ENCODE peak calls at places on chromosomes 6 and 20, in four cellular contexts. K, P, E and T are unnamed samples.

GRCh38 chr6:37987008-37987407 is 167.5 kb downstream of the ZFAND3 start:
- DNase-seq in P (no peak), K (no peak), E (no peak), T (no peak)

GRCh38 chr6:80523029-80523428 is 416.6 kb downstream of the BCKDHB start:
- DNase-seq in E (no peak), P (no peak), K (no peak), T (no peak)

GRCh38 chr6:63643862-63644261 is 8.3 kb downstream of the PHF3 start:
- DNase-seq in E (no peak), P (no peak), K (no peak), T (no peak)

GRCh38 chr6:27146706-27147507 is 100.6 kb upstream of the PRSS16 start:
- DNase-seq in E (peak; percentile 70), P (peak; percentile 96), K (peak; percentile 93), T (peak; percentile 100)

GRCh38 chr6:159023893-159024292 is 20.9 kb downstream of the TAGAP start:
- DNase-seq in E (no peak), P (no peak), K (no peak), T (no peak)

GRCh38 chr6:168355716-168356522 is 36.3 kb upstream of the DACT2 start:
- DNase-seq in P (peak; percentile 82), K (peak; percentile 79), E (peak; percentile 49), T (no peak)

GRCh38 chr20:17129089-17129488 is 97.8 kb upstream of the PCSK2 start:
- DNase-seq in E (no peak), K (no peak), P (no peak), T (no peak)

GRCh38 chr20:58888521-58889333 is 36.2 kb downstream of the GNAS start:
- DNase-seq in E (peak; percentile 76), P (peak; percentile 71), K (peak; percentile 84), T (no peak)

GRCh38 chr20:49340161-49340966 is 62.5 kb upstream of the ZNFX1 start:
- DNase-seq in K (no peak), E (no peak), P (no peak), T (no peak)

GRCh38 chr20:11159728-11160127 is 485.9 kb upstream of the JAG1 start:
- DNase-seq in E (no peak), P (no peak), K (no peak), T (peak; percentile 23)

GRCh38 chr20:45343867-45344721 is 4.1 kb downstream of the SDC4 start:
- DNase-seq in P (peak; percentile 35), K (no peak), E (peak; percentile 97), T (no peak)

DNA sequence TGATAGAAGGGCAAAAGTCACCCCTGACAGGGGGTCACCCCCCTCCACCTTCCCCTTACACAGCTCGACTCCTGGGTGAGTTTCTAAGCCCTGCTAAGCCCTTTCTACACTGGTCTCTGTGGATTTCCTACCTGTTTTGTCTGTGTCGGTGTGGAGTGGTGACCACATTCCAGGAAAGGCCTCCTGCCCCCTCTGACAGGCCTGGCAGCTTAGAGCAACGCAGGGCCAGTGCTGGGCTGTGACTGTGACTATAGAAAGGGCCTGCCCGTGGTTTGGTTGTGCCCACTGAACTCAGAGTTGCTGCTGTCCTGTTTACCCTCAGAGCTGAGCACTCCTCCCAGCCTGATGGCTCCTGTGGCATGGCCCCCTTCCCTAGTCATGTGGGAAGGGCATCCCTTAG is 109.0 kb downstream of the ARMC2 start:
- DNase-seq in E (no peak), P (no peak), K (no peak), T (no peak)
- TF ChIP-seq RAD21 in E (no peak), P (no peak), K (no peak), T (no peak)

GRCh38 chr6:26103141-26103769 is 16.0 kb downstream of the HFE start:
- DNase-seq in E (peak; percentile 66), K (no peak), P (no peak), T (no peak)
- TF ChIP-seq SP1 in E (no peak), K (no peak), P (no peak), T (no peak)

GRCh38 chr6:98590957-98591356 is 243.4 kb upstream of the POU3F2 start:
- DNase-seq in K (no peak), E (no peak), P (no peak), T (no peak)
- TF ChIP-seq GABPA in K (no peak), E (no peak), P (no peak), T (no peak)

GRCh38 chr20:5863040-5863811 is 87.1 kb downstream of the TRMT6 start:
- DNase-seq in K (no peak), P (no peak), E (no peak), T (no peak)
- TF ChIP-seq RAD21 in K (no peak), P (no peak), E (no peak), T (no peak)

GRCh38 chr6:89034586-89035251 is 45.8 kb upstream of the PNRC1 start:
- DNase-seq in K (no peak), P (no peak), E (peak; percentile 67), T (no peak)
- TF ChIP-seq SP1 in K (no peak), P (no peak), E (no peak), T (no peak)

GRCh38 chr6:33663028-33663427 is 41.9 kb downstream of the ITPR3 start:
- DNase-seq in E (no peak), P (no peak), K (no peak), T (no peak)

GRCh38 chr6:33662318-33662717 is 41.2 kb downstream of the ITPR3 start:
- DNase-seq in K (no peak), P (no peak), E (no peak), T (no peak)

GRCh38 chr6:33658982-33659689 is 38.0 kb downstream of the ITPR3 start:
- DNase-seq in P (no peak), E (no peak), K (no peak), T (no peak)

GRCh38 chr6:33663727-33664449 is 42.8 kb downstream of the ITPR3 start:
- DNase-seq in K (no peak), P (no peak), E (no peak), T (no peak)

DNA sequence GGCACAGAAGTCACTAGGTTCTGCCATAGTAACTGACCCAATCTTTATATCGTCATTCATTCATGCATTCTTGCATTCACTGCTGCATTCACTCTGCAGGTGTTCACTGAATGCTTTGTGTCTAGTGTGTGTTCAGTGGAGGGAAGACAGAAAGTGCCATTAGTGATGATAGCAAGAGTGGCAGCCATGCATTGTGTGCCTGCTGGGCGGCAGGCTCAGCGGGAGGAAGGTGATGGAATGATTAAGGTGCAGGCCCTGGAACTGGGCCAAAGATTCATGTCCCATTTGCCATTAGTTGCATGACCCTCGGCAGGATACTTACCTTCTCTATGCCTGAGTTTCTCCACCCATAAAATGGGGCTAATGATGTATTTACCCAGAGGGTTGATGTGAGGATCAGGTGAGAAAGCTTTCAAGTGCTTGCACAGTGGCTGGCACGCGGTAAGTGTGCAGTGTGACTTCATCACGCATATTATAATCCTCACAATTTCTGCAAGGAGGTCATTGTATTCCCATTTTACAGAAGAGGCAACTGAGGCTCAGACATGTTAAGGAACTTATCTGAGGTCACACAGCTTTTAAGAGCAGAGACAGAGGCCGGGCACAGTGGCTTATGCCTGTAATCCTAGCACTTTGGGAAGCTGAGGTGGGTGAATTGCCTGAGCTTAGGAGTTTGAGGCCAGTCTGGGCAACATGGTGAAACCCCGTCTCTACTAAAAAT is 40.2 kb downstream of the ITPR3 start:
- DNase-seq in P (no peak), K (no peak), E (no peak), T (no peak)
- TF ChIP-seq GABPA in P (no peak), K (no peak), E (no peak), T (no peak)